ENCODE peak calls at places on chromosomes 7 and 10, in six cellular contexts. V is IMR-90, X is mesendoderm, N is H1, L is mesenchymal stem cell, E is trophoblast cell. Q is an unnamed sample.

GRCh38 chr7:124101173-124101768 is 68.4 kb upstream of the TMEM229A start:
- DNase-seq in N (no peak), X (peak; percentile 34), L (peak; percentile 23), V (peak; percentile 10), E (peak; percentile 6), Q (peak; percentile 17)

GRCh38 chr10:121860810-121861209 is 67.0 kb downstream of the ATE1 start:
- DNase-seq in L (no peak), N (no peak), X (no peak), E (no peak), V (no peak), Q (peak; percentile 43)

GRCh38 chr10:110634527-110635209 is 9.5 kb upstream of the RBM20 start:
- DNase-seq in V (no peak), E (no peak), L (no peak), N (no peak), X (no peak), Q (no peak)

GRCh38 chr10:31187607-31188210 is 131.3 kb upstream of the ZEB1 start:
- DNase-seq in X (no peak), L (no peak), E (no peak), V (no peak), N (no peak), Q (no peak)

GRCh38 chr10:98246911-98247820 is 20.8 kb downstream of the LOXL4 start:
- DNase-seq in E (no peak), V (peak; percentile 84), X (no peak), L (peak; percentile 83), N (no peak), Q (no peak)

GRCh38 chr10:82377608-82378007 is 502.6 kb downstream of the NRG3 start:
- DNase-seq in N (no peak), X (peak; percentile 71), E (no peak), V (no peak), L (peak; percentile 37), Q (peak; percentile 8)

GRCh38 chr10:122509323-122509722 is 48.0 kb downstream of the HTRA1 start:
- DNase-seq in X (no peak), V (no peak), L (no peak), E (no peak), N (no peak), Q (no peak)

GRCh38 chr7:18792866-18793595 is 297.5 kb downstream of the HDAC9 start:
- DNase-seq in L (peak; percentile 39), V (peak; percentile 79), X (peak; percentile 41), E (no peak), N (no peak), Q (no peak)

GRCh38 chr7:121120921-121121320 is 132.4 kb downstream of the CPED1 start:
- DNase-seq in E (no peak), L (no peak), X (no peak), V (no peak), N (no peak), Q (no peak)

GRCh38 chr10:26869528-26869927 is 8.8 kb upstream of the ABI1 start:
- DNase-seq in N (no peak), L (no peak), V (no peak), E (peak; percentile 46), X (no peak), Q (no peak)

GRCh38 chr10:96495544-96495943 is 18.2 kb downstream of the TLL2 start:
- DNase-seq in V (no peak), X (no peak), E (no peak), N (no peak), L (no peak), Q (no peak)

GRCh38 chr7:106819546-106819945 is 45.5 kb upstream of the PIK3CG start:
- DNase-seq in X (no peak), V (peak; percentile 2), E (no peak), N (no peak), L (peak; percentile 8), Q (no peak)

GRCh38 chr7:13990319-13990983 is 985 bp upstream of the ETV1 start:
- DNase-seq in L (peak; percentile 84), E (peak; percentile 23), X (peak; percentile 94), V (peak; percentile 37), N (no peak), Q (peak; percentile 66)

GRCh38 chr10:89213191-89213808 is 6.2 kb upstream of the CH25H start:
- DNase-seq in X (peak; percentile 37), V (peak; percentile 63), N (no peak), L (peak; percentile 50), E (no peak), Q (peak; percentile 9)

GRCh38 chr7:108143658-108144420 is 13.7 kb upstream of the LAMB4 start:
- DNase-seq in X (no peak), L (no peak), E (no peak), N (no peak), V (no peak), Q (no peak)

GRCh38 chr7:7190142-7190541 is 7.8 kb downstream of the C1GALT1 start:
- DNase-seq in V (peak; percentile 74), E (no peak), L (peak; percentile 78), N (no peak), X (peak; percentile 93), Q (no peak)

GRCh38 chr10:23345861-23346260 is 1.3 kb upstream of the C10orf67 start:
- DNase-seq in E (peak; percentile 57), X (no peak), L (peak; percentile 89), N (no peak), V (peak; percentile 94), Q (no peak)

GRCh38 chr10:58414270-58415041 is 29.2 kb downstream of the TFAM start:
- DNase-seq in L (peak; percentile 59), E (no peak), X (peak; percentile 55), V (peak; percentile 80), N (no peak), Q (no peak)

GRCh38 chr7:27611043-27611442 is 51.6 kb downstream of the HIBADH start:
- DNase-seq in E (no peak), N (no peak), V (peak; percentile 41), X (no peak), L (no peak), Q (no peak)

GRCh38 chr10:70186090-70186489 is 15.8 kb upstream of the SAR1A start:
- DNase-seq in V (no peak), N (no peak), L (no peak), X (no peak), E (no peak), Q (no peak)

GRCh38 chr10:36534471-36535002 is 590.9 kb upstream of the ANKRD30A start:
- DNase-seq in X (peak; percentile 11), N (no peak), L (peak; percentile 87), V (peak; percentile 95), E (peak; percentile 56), Q (no peak)

GRCh38 chr7:127588697-127589482 is 679 bp downstream of the ARF5 start:
- DNase-seq in N (peak; percentile 31), V (peak; percentile 51), L (peak; percentile 62), E (peak; percentile 55), X (peak; percentile 86), Q (peak; percentile 48)

GRCh38 chr10:114825513-114826253 is 4.1 kb downstream of the FHIP2A start:
- DNase-seq in V (peak; percentile 96), N (no peak), X (no peak), E (peak; percentile 90), L (peak; percentile 75), Q (no peak)

GRCh38 chr7:138342990-138343389 is 117.1 kb upstream of the TRIM24 start:
- DNase-seq in X (no peak), N (no peak), E (no peak), L (no peak), V (no peak), Q (no peak)

GRCh38 chr7:125773113-125773800 is 843.6 kb upstream of the POT1 start:
- DNase-seq in V (no peak), L (no peak), N (peak; percentile 5), E (no peak), X (peak; percentile 8), Q (no peak)

GRCh38 chr7:128398016-128398840 is 11.6 kb downstream of the IMPDH1 start:
- DNase-seq in L (peak; percentile 62), V (peak; percentile 41), E (peak; percentile 48), N (no peak), X (peak; percentile 63), Q (no peak)

GRCh38 chr7:51310131-51310583 is 6.5 kb downstream of the COBL start:
- DNase-seq in X (no peak), V (no peak), E (no peak), N (no peak), L (no peak), Q (no peak)

GRCh38 chr10:24949616-24950015 is 2.8 kb downstream of the PRTFDC1 start:
- DNase-seq in V (no peak), N (no peak), E (no peak), X (no peak), L (no peak), Q (no peak)

GRCh38 chr10:14173706-14174594 is 156.8 kb downstream of the FRMD4A start:
- DNase-seq in V (peak; percentile 21), E (no peak), N (no peak), L (peak; percentile 31), X (peak; percentile 58), Q (peak; percentile 43)

GRCh38 chr7:3095046-3095445 is 51.4 kb upstream of the CARD11 start:
- DNase-seq in V (no peak), N (no peak), X (no peak), L (no peak), E (no peak), Q (no peak)

GRCh38 chr7:3087243-3087642 is 43.6 kb upstream of the CARD11 start:
- DNase-seq in V (peak; percentile 20), E (no peak), X (peak; percentile 40), N (no peak), L (peak; percentile 85), Q (no peak)

GRCh38 chr7:3089493-3089892 is 45.8 kb upstream of the CARD11 start:
- DNase-seq in X (peak; percentile 75), V (peak; percentile 6), E (no peak), L (peak; percentile 11), N (peak; percentile 46), Q (peak; percentile 21)

GRCh38 chr7:3092468-3092867 is 48.8 kb upstream of the CARD11 start:
- DNase-seq in L (no peak), X (no peak), E (no peak), V (peak; percentile 16), N (no peak), Q (no peak)

GRCh38 chr7:3091631-3092030 is 48.0 kb upstream of the CARD11 start:
- DNase-seq in L (no peak), X (no peak), V (no peak), E (no peak), N (no peak), Q (no peak)
- H4K8ac ChIP-seq in L (no peak overlapping the region), X (no peak overlapping the region), V (no peak overlapping the region), E (no peak overlapping the region), N (no peak overlapping the region), Q (no peak overlapping the region)

GRCh38 chr10:116043304-116043703 is 229.7 kb downstream of the GFRA1 start:
- DNase-seq in E (no peak), V (no peak), L (no peak), N (no peak), X (no peak), Q (no peak)
- H3K4me3 ChIP-seq in E (no peak overlapping the region), V (no peak overlapping the region), L (no peak overlapping the region), N (no peak overlapping the region), X (no peak overlapping the region), Q (no peak overlapping the region)

DNA sequence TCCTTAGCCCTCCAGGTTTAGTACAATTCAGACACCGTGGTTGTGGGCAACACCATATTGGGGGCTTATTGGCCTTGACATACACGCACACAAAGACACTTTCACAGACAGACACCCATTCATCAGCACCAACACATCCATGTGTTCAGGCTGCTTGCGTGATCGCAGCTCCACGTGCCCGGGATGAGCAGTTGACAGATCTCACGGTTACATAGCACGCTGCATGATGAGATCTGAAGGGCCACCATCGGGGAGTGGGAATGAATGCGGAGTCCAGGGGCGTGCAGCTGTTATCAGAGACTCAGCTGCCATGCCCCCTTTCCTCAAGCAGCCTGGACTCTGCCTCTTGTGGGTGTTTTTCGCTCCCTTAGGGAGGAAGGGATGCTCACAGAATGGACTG is 285.2 kb downstream of the USP6NL start:
- DNase-seq in V (no peak), L (no peak), E (no peak), N (no peak), X (no peak), Q (no peak)
- H3K4me2 ChIP-seq in V (no peak overlapping the region), L (no peak overlapping the region), E (no peak overlapping the region), N (no peak overlapping the region), X (no peak overlapping the region), Q (no peak overlapping the region)

GRCh38 chr10:5504146-5505072 is 5.0 kb upstream of the CALML5 start:
- DNase-seq in N (no peak), E (no peak), V (no peak), X (no peak), L (no peak), Q (no peak)
- H4K8ac ChIP-seq in N (no peak overlapping the region), E (no peak overlapping the region), V (no peak overlapping the region), X (no peak overlapping the region), L (no peak overlapping the region), Q (no peak overlapping the region)

Q was measured in neuronal stem cell.